ENCODE peak calls at places on chromosomes 3 and 15, in four cellular contexts. C, X, N and I are unnamed samples.

GRCh38 chr15:85755942-85756341 is 38.8 kb downstream of the KLHL25 start:
- DNase-seq in C (no peak), X (no peak), N (no peak), I (peak)

GRCh38 chr3:30286007-30286669 is 320.3 kb upstream of the TGFBR2 start:
- DNase-seq in C (peak), X (peak), N (no peak), I (no peak)

GRCh38 chr3:120908803-120909601 is 997 bp downstream of the STXBP5L start:
- DNase-seq in C (no peak), X (no peak), N (no peak), I (no peak)

GRCh38 chr3:100518983-100519382 is 26.6 kb downstream of the TMEM45A start:
- DNase-seq in C (no peak), X (no peak), N (no peak), I (no peak)

GRCh38 chr15:85029221-85029620 is 47.6 kb downstream of the PDE8A start:
- DNase-seq in C (no peak), X (no peak), N (no peak), I (no peak)

GRCh38 chr15:39801641-39802309 is 19.1 kb upstream of the FSIP1 start:
- DNase-seq in C (no peak), X (peak), N (peak), I (peak)

GRCh38 chr3:130748981-130749380 is 2.4 kb upstream of the PIK3R4 start:
- DNase-seq in C (no peak), X (no peak), N (no peak), I (no peak)

GRCh38 chr3:127949446-127949845 is 34.4 kb downstream of the KBTBD12 start:
- DNase-seq in C (no peak), X (no peak), N (no peak), I (no peak)

GRCh38 chr3:18649666-18650363 is 224.7 kb upstream of the SATB1 start:
- DNase-seq in C (no peak), X (no peak), N (no peak), I (no peak)

GRCh38 chr3:62496509-62496908 is 123.2 kb upstream of the FEZF2 start:
- DNase-seq in C (no peak), X (no peak), N (no peak), I (no peak)

GRCh38 chr3:57752307-57752706 is 3.8 kb upstream of the SLMAP start:
- DNase-seq in C (no peak), X (no peak), N (no peak), I (no peak)

GRCh38 chr15:80639168-80639555 is 55.9 kb upstream of the ABHD17C start:
- DNase-seq in C (no peak), X (no peak), N (no peak), I (no peak)

GRCh38 chr3:158403013-158403412 is 168.0 kb upstream of the MLF1 start:
- DNase-seq in C (no peak), X (no peak), N (no peak), I (no peak)

GRCh38 chr3:53859178-53859577 is 12.8 kb downstream of the IL17RB start:
- DNase-seq in C (no peak), X (no peak), N (no peak), I (no peak)

GRCh38 chr15:90178468-90179435 is 22.4 kb upstream of the SEMA4B start:
- DNase-seq in C (no peak), X (no peak), N (no peak), I (no peak)

GRCh38 chr3:52771702-52772101 is 962 bp upstream of the NEK4 start:
- DNase-seq in C (no peak), X (no peak), N (no peak), I (no peak)

GRCh38 chr15:29573197-29573838 is 248.9 kb downstream of the TJP1 start:
- DNase-seq in C (no peak), X (no peak), N (no peak), I (no peak)

GRCh38 chr15:60026555-60026954 is 22.4 kb downstream of the FOXB1 start:
- DNase-seq in C (no peak), X (no peak), N (no peak), I (no peak)

GRCh38 chr15:77144492-77145070 is 73.7 kb upstream of the TSPAN3 start:
- DNase-seq in C (no peak), X (no peak), N (no peak), I (no peak)

GRCh38 chr3:11379238-11379823 is 107.1 kb downstream of the ATG7 start:
- DNase-seq in C (peak), X (peak), N (peak), I (no peak)

GRCh38 chr3:13878711-13879101 is 1.2 kb downstream of the WNT7A start:
- DNase-seq in C (no peak), X (peak), N (no peak), I (peak)

GRCh38 chr3:195046441-195046840 is 224.5 kb downstream of the XXYLT1 start:
- DNase-seq in C (no peak), X (no peak), N (no peak), I (no peak)

GRCh38 chr3:167876603-167877325 is 141.2 kb downstream of the SERPINI1 start:
- DNase-seq in C (no peak), X (no peak), N (no peak), I (no peak)

GRCh38 chr15:50145451-50145872 is 26.4 kb upstream of the ATP8B4 start:
- DNase-seq in C (peak), X (peak), N (peak), I (no peak)

GRCh38 chr3:18499256-18499655 is 74.1 kb upstream of the SATB1 start:
- DNase-seq in C (no peak), X (no peak), N (no peak), I (no peak)

GRCh38 chr3:80785475-80785874 is 976.0 kb downstream of the GBE1 start:
- DNase-seq in C (peak), X (peak), N (peak), I (no peak)

GRCh38 chr15:42456971-42457370 is 34.0 kb downstream of the ZNF106 start:
- DNase-seq in C (no peak), X (no peak), N (no peak), I (no peak)

GRCh38 chr3:30643763-30644462 is 37.5 kb downstream of the TGFBR2 start:
- DNase-seq in C (no peak), X (no peak), N (no peak), I (no peak)

GRCh38 chr3:54853573-54854404 is 74.1 kb downstream of the LRTM1 start:
- DNase-seq in C (peak), X (peak), N (peak), I (peak)

GRCh38 chr15:44188810-44189209 is 6.3 kb downstream of the FRMD5 start:
- DNase-seq in C (peak), X (no peak), N (no peak), I (no peak)

GRCh38 chr3:38725726-38726410 is 76.4 kb upstream of the SCN5A start:
- DNase-seq in C (no peak), X (no peak), N (no peak), I (no peak)

GRCh38 chr3:105832618-105833017 is 36.2 kb downstream of the CBLB start:
- DNase-seq in C (no peak), X (no peak), N (no peak), I (no peak)

GRCh38 chr3:88713233-88713691 is 394.2 kb upstream of the EPHA3 start:
- DNase-seq in C (no peak), X (no peak), N (no peak), I (no peak)

GRCh38 chr3:49471856-49472495 is 1.9 kb downstream of the DAG1 start:
- DNase-seq in C (no peak), X (no peak), N (no peak), I (no peak)

GRCh38 chr3:78839710-78840109 is 928.1 kb downstream of the ROBO1 start:
- DNase-seq in C (no peak), X (no peak), N (no peak), I (no peak)

GRCh38 chr3:126267169-126267975 is 87.0 kb upstream of the ALDH1L1 start:
- DNase-seq in C (no peak), X (peak), N (no peak), I (peak)